ENCODE peak calls at places on chromosomes 1 and 21, in six cellular contexts. G is astrocyte of the spinal cord, W is cardiac muscle cell, D is GM12891, J is nephron progenitor cell, U is NCI-H510A treated with DMSO at 0.1 percent for 48 hours. T is an unnamed sample.

GRCh38 chr1:207993477-207994445 is 82.8 kb upstream of the CD34 start:
- DNase-seq in G (no peak), W (peak), D (no peak), J (peak), U (no peak), T (no peak)

GRCh38 chr1:238052496-238053266 is 162.0 kb upstream of the ZP4 start:
- DNase-seq in G (peak), W (no peak), D (no peak), J (no peak), U (no peak), T (no peak)

GRCh38 chr1:91603409-91603808 is 102.8 kb downstream of the CDC7 start:
- DNase-seq in G (no peak), W (no peak), D (no peak), J (no peak), U (no peak), T (no peak)

GRCh38 chr1:246591504-246591903 is 25.2 kb downstream of the CNST start:
- DNase-seq in G (no peak), W (no peak), D (no peak), J (no peak), U (no peak), T (no peak)

GRCh38 chr1:61776091-61776490 is 33.8 kb downstream of the PATJ start:
- DNase-seq in G (no peak), W (no peak), D (no peak), J (no peak), U (no peak), T (no peak)

GRCh38 chr1:181992072-181992471 is 69.4 kb downstream of the ZNF648 start:
- DNase-seq in G (no peak), W (no peak), D (no peak), J (no peak), U (no peak), T (no peak)

GRCh38 chr1:15272009-15272781 is 25.2 kb downstream of the FHAD1 start:
- DNase-seq in G (peak), W (peak), D (peak), J (peak), U (peak), T (peak)

GRCh38 chr1:229448373-229448772 is 14.5 kb upstream of the ACTA1 start:
- DNase-seq in G (no peak), W (no peak), D (no peak), J (no peak), U (no peak), T (no peak)

GRCh38 chr1:17189632-17190525 is 15.0 kb upstream of the PADI1 start:
- DNase-seq in G (peak), W (peak), D (no peak), J (no peak), U (no peak), T (peak)

GRCh38 chr1:224640587-224640986 is 24.5 kb downstream of the CNIH3 start:
- DNase-seq in G (no peak), W (no peak), D (no peak), J (no peak), U (no peak), T (no peak)

GRCh38 chr1:230067871-230068814 is 1.1 kb downstream of the GALNT2 start:
- DNase-seq in G (no peak), W (peak), D (peak), J (peak), U (no peak), T (no peak)

GRCh38 chr1:224106568-224107281 is 7.2 kb upstream of the FBXO28 start:
- DNase-seq in G (peak), W (peak), D (peak), J (peak), U (peak), T (peak)

GRCh38 chr1:220221670-220222069 is 50.6 kb downstream of the RAB3GAP2 start:
- DNase-seq in G (no peak), W (no peak), D (no peak), J (no peak), U (no peak), T (no peak)

GRCh38 chr21:44794031-44794374 is 7.6 kb downstream of the UBE2G2 start:
- DNase-seq in G (no peak), W (no peak), D (no peak), J (no peak), U (no peak), T (no peak)

GRCh38 chr1:109912873-109913272 is 2.2 kb downstream of the CSF1 start:
- DNase-seq in G (peak), W (peak), D (no peak), J (no peak), U (no peak), T (no peak)

GRCh38 chr1:114015075-114015474 is 35.8 kb downstream of the OLFML3 start:
- DNase-seq in G (peak), W (no peak), D (no peak), J (no peak), U (no peak), T (peak)

GRCh38 chr1:178939328-178939727 is 68.5 kb upstream of the ANGPTL1 start:
- DNase-seq in G (no peak), W (no peak), D (no peak), J (no peak), U (no peak), T (no peak)

GRCh38 chr1:110606784-110607662 is 865 bp upstream of the KCNA2 start:
- DNase-seq in G (no peak), W (peak), D (peak), J (peak), U (no peak), T (no peak)

GRCh38 chr1:43801203-43801602 is 93.9 kb downstream of the ST3GAL3 start:
- DNase-seq in G (no peak), W (no peak), D (no peak), J (no peak), U (no peak), T (no peak)

GRCh38 chr1:221230605-221231004 is 351.4 kb downstream of the HLX start:
- DNase-seq in G (peak), W (no peak), D (no peak), J (no peak), U (no peak), T (no peak)

GRCh38 chr1:201026746-201027145 is 3.2 kb upstream of the KIF21B start:
- DNase-seq in G (no peak), W (no peak), D (no peak), J (no peak), U (no peak), T (no peak)

GRCh38 chr21:35075546-35075945 is 26.4 kb upstream of the RUNX1 start:
- DNase-seq in G (peak), W (peak), D (no peak), J (no peak), U (no peak), T (peak)

GRCh38 chr1:183622884-183623785 is 12.4 kb downstream of the ARPC5 start:
- DNase-seq in G (peak), W (peak), D (no peak), J (peak), U (peak), T (peak)

GRCh38 chr1:89167590-89168215 is 8.1 kb downstream of the GBP7 start:
- DNase-seq in G (no peak), W (peak), D (no peak), J (no peak), U (no peak), T (no peak)

GRCh38 chr1:91075233-91076135 is 53.6 kb upstream of the ZNF644 start:
- DNase-seq in G (no peak), W (peak), D (no peak), J (no peak), U (no peak), T (no peak)

GRCh38 chr1:154971341-154971998 is 923 bp upstream of the SHC1 start:
- DNase-seq in G (no peak), W (no peak), D (no peak), J (no peak), U (no peak), T (peak)

GRCh38 chr1:170414989-170415733 is 116.8 kb upstream of the GORAB start:
- DNase-seq in G (peak), W (peak), D (no peak), J (no peak), U (no peak), T (no peak)

GRCh38 chr1:155134858-155135415 is 715 bp upstream of the SLC50A1 start:
- DNase-seq in G (peak), W (peak), D (no peak), J (peak), U (peak), T (peak)

GRCh38 chr1:179082308-179083030 is 599 bp downstream of the TOR3A start:
- DNase-seq in G (peak), W (peak), D (peak), J (peak), U (peak), T (no peak)

GRCh38 chr1:5890346-5891106 is 101.7 kb downstream of the NPHP4 start:
- DNase-seq in G (no peak), W (no peak), D (no peak), J (no peak), U (no peak), T (no peak)

GRCh38 chr1:68188644-68189340 is 43.5 kb downstream of the WLS start:
- DNase-seq in G (no peak), W (peak), D (no peak), J (no peak), U (no peak), T (no peak)